ENCODE peak calls at places on chromosomes 13 and 19, in five cellular contexts. One of them, this sample, is unnamed.

GRCh38 chr19:58560921-58561320 is 2.5 kb upstream of the UBE2M start:
- DNase-seq in NCI-H345: no peak
- DNase-seq in T-helper 9 cell: no peak
- DNase-seq in fibroblast of the aortic adventitia: no peak
- DNase-seq in neural progenitor cell: no peak
- DNase-seq in this sample: no peak

GRCh38 chr13:80012281-80012680 is 328.6 kb downstream of the SPRY2 start:
- DNase-seq in T-helper 9 cell: no peak
- DNase-seq in NCI-H345: no peak
- DNase-seq in neural progenitor cell: no peak
- DNase-seq in fibroblast of the aortic adventitia: no peak
- DNase-seq in this sample: no peak

GRCh38 chr19:55300821-55301458 is 17.1 kb downstream of the BRSK1 start:
- DNase-seq in fibroblast of the aortic adventitia: no peak
- DNase-seq in neural progenitor cell: peak; percentile 72
- DNase-seq in T-helper 9 cell: no peak
- DNase-seq in NCI-H345: no peak
- DNase-seq in this sample: no peak

GRCh38 chr13:97401421-97401820 is 32.5 kb upstream of the RAP2A start:
- DNase-seq in fibroblast of the aortic adventitia: no peak
- DNase-seq in T-helper 9 cell: no peak
- DNase-seq in NCI-H345: no peak
- DNase-seq in neural progenitor cell: no peak
- DNase-seq in this sample: no peak

GRCh38 chr13:55534306-55534705 is 1606.4 kb upstream of the PRR20A start:
- DNase-seq in T-helper 9 cell: no peak
- DNase-seq in NCI-H345: no peak
- DNase-seq in neural progenitor cell: no peak
- DNase-seq in fibroblast of the aortic adventitia: no peak
- DNase-seq in this sample: no peak

GRCh38 chr19:8609210-8610040 is 1.1 kb downstream of the ADAMTS10 start:
- DNase-seq in NCI-H345: no peak
- DNase-seq in T-helper 9 cell: no peak
- DNase-seq in fibroblast of the aortic adventitia: peak; percentile 60
- DNase-seq in neural progenitor cell: peak; percentile 92
- DNase-seq in this sample: no peak

GRCh38 chr13:42071667-42072419 is 23.4 kb downstream of the DGKH start:
- DNase-seq in NCI-H345: no peak
- DNase-seq in T-helper 9 cell: no peak
- DNase-seq in fibroblast of the aortic adventitia: peak; percentile 58
- DNase-seq in neural progenitor cell: no peak
- DNase-seq in this sample: no peak

GRCh38 chr19:46082728-46083050 is 41.8 kb downstream of the IGFL3 start:
- DNase-seq in NCI-H345: no peak
- DNase-seq in neural progenitor cell: no peak
- DNase-seq in fibroblast of the aortic adventitia: no peak
- DNase-seq in T-helper 9 cell: no peak
- DNase-seq in this sample: no peak

GRCh38 chr19:1492474-1493006 is 1.6 kb downstream of the REEP6 start:
- DNase-seq in T-helper 9 cell: no peak
- DNase-seq in NCI-H345: no peak
- DNase-seq in fibroblast of the aortic adventitia: no peak
- DNase-seq in neural progenitor cell: no peak
- DNase-seq in this sample: no peak

GRCh38 chr13:110244096-110244830 is 62.7 kb downstream of the COL4A1 start:
- DNase-seq in neural progenitor cell: no peak
- DNase-seq in T-helper 9 cell: no peak
- DNase-seq in fibroblast of the aortic adventitia: peak; percentile 87
- DNase-seq in NCI-H345: no peak
- DNase-seq in this sample: no peak

GRCh38 chr13:54433511-54434206 is 1405.0 kb downstream of the OLFM4 start:
- DNase-seq in fibroblast of the aortic adventitia: no peak
- DNase-seq in neural progenitor cell: no peak
- DNase-seq in T-helper 9 cell: no peak
- DNase-seq in NCI-H345: peak; percentile 95
- DNase-seq in this sample: no peak

GRCh38 chr13:30355405-30355741 is 48.0 kb upstream of the KATNAL1 start:
- DNase-seq in neural progenitor cell: peak; percentile 34
- DNase-seq in NCI-H345: no peak
- DNase-seq in T-helper 9 cell: no peak
- DNase-seq in fibroblast of the aortic adventitia: no peak
- DNase-seq in this sample: no peak

GRCh38 chr13:24265453-24265852 is 43.9 kb upstream of the C1QTNF9 start:
- DNase-seq in T-helper 9 cell: no peak
- DNase-seq in fibroblast of the aortic adventitia: no peak
- DNase-seq in neural progenitor cell: no peak
- DNase-seq in NCI-H345: no peak
- DNase-seq in this sample: no peak

GRCh38 chr13:48626077-48626449 is 27.7 kb upstream of the CYSLTR2 start:
- DNase-seq in NCI-H345: no peak
- DNase-seq in neural progenitor cell: no peak
- DNase-seq in fibroblast of the aortic adventitia: peak; percentile 77
- DNase-seq in T-helper 9 cell: no peak
- DNase-seq in this sample: no peak

GRCh38 chr13:100986571-100986970 is 312.0 kb upstream of the TMTC4 start:
- DNase-seq in T-helper 9 cell: no peak
- DNase-seq in fibroblast of the aortic adventitia: no peak
- DNase-seq in neural progenitor cell: no peak
- DNase-seq in NCI-H345: no peak
- DNase-seq in this sample: no peak